ENCODE peak calls at places on chromosome 14, in four cellular contexts. O, X, Y and Q are unnamed samples.

GRCh38 chr14:51546603-51547258 is 105.0 kb upstream of the FRMD6 start:
- DNase-seq in O (no peak), X (no peak), Y (no peak), Q (no peak)

GRCh38 chr14:104917992-104918391 is 6.7 kb upstream of the PLD4 start:
- DNase-seq in O (no peak), X (no peak), Y (no peak), Q (no peak)

GRCh38 chr14:89681086-89682018 is 264.3 kb upstream of the FOXN3 start:
- DNase-seq in O (no peak), X (peak), Y (no peak), Q (no peak)

GRCh38 chr14:104119119-104119699 is 19.2 kb upstream of the KIF26A start:
- DNase-seq in O (no peak), X (no peak), Y (no peak), Q (no peak)

GRCh38 chr14:73888971-73889370 is 2.3 kb downstream of the ZNF410 start:
- DNase-seq in O (no peak), X (no peak), Y (no peak), Q (no peak)

GRCh38 chr14:28783593-28784143 is 17.1 kb downstream of the FOXG1 start:
- DNase-seq in O (no peak), X (no peak), Y (no peak), Q (no peak)

GRCh38 chr14:27730204-27730603 is 1036.4 kb upstream of the FOXG1 start:
- DNase-seq in O (no peak), X (no peak), Y (no peak), Q (no peak)

GRCh38 chr14:29810657-29811056 is 117.0 kb downstream of the PRKD1 start:
- DNase-seq in O (no peak), X (no peak), Y (no peak), Q (no peak)

GRCh38 chr14:21071225-21072041 is 1.3 kb downstream of the ARHGEF40 start:
- DNase-seq in O (peak), X (peak), Y (peak), Q (peak)

GRCh38 chr14:102829106-102829505 is 51.9 kb downstream of the TRAF3 start:
- DNase-seq in O (no peak), X (no peak), Y (no peak), Q (no peak)

GRCh38 chr14:65331652-65332051 is 80.9 kb upstream of the FUT8 start:
- DNase-seq in O (no peak), X (no peak), Y (no peak), Q (no peak)

GRCh38 chr14:38948171-38948570 is 154.9 kb downstream of the SEC23A start:
- DNase-seq in O (no peak), X (no peak), Y (no peak), Q (no peak)

GRCh38 chr14:89621791-89622638 is 205.0 kb upstream of the FOXN3 start:
- DNase-seq in O (no peak), X (no peak), Y (no peak), Q (no peak)

GRCh38 chr14:65164068-65164824 is 61.9 kb upstream of the MAX start:
- DNase-seq in O (no peak), X (peak), Y (peak), Q (no peak)

GRCh38 chr14:20421267-20421666 is 8.0 kb upstream of the TEP1 start:
- DNase-seq in O (no peak), X (no peak), Y (no peak), Q (no peak)

GRCh38 chr14:24365600-24366374 is 2.2 kb upstream of the NFATC4 start:
- DNase-seq in O (peak), X (peak), Y (peak), Q (peak)

GRCh38 chr14:69171569-69171968 is 18.6 kb upstream of the DCAF5 start:
- DNase-seq in O (no peak), X (no peak), Y (no peak), Q (no peak)

GRCh38 chr14:103552011-103552797 is 10.3 kb downstream of the BAG5 start:
- DNase-seq in O (peak), X (no peak), Y (peak), Q (peak)

GRCh38 chr14:89364316-89364715 is 52.7 kb downstream of the FOXN3 start:
- DNase-seq in O (no peak), X (no peak), Y (no peak), Q (no peak)

GRCh38 chr14:32677381-32677780 is 261.3 kb upstream of the NPAS3 start:
- DNase-seq in O (no peak), X (no peak), Y (no peak), Q (no peak)

GRCh38 chr14:88490168-88490567 is 64.6 kb downstream of the PTPN21 start:
- DNase-seq in O (no peak), X (no peak), Y (no peak), Q (no peak)

GRCh38 chr14:72024043-72024407 is 91.8 kb downstream of the RGS6 start:
- DNase-seq in O (no peak), X (peak), Y (no peak), Q (no peak)

GRCh38 chr14:104294628-104294982 is 156.2 kb downstream of the KIF26A start:
- DNase-seq in O (no peak), X (no peak), Y (no peak), Q (no peak)

GRCh38 chr14:89121961-89122675 is 294.9 kb downstream of the FOXN3 start:
- DNase-seq in O (no peak), X (no peak), Y (no peak), Q (no peak)

GRCh38 chr14:105748204-105748578 is 221.8 kb downstream of the TMEM121 start:
- DNase-seq in O (no peak), X (no peak), Y (no peak), Q (no peak)

GRCh38 chr14:90496379-90496778 is 99.5 kb downstream of the CALM1 start:
- DNase-seq in O (no peak), X (no peak), Y (no peak), Q (no peak)

GRCh38 chr14:92009604-92010003 is 30.3 kb downstream of the TRIP11 start:
- DNase-seq in O (no peak), X (no peak), Y (no peak), Q (no peak)

GRCh38 chr14:64673748-64674147 is 30.5 kb upstream of the PLEKHG3 start:
- DNase-seq in O (no peak), X (peak), Y (peak), Q (no peak)

GRCh38 chr14:36373982-36374673 is 53.7 kb upstream of the MBIP start:
- DNase-seq in O (peak), X (peak), Y (peak), Q (peak)

GRCh38 chr14:69959136-69959535 is 79.9 kb downstream of the SMOC1 start:
- DNase-seq in O (no peak), X (no peak), Y (no peak), Q (no peak)

GRCh38 chr14:92693998-92694780 is 54.2 kb downstream of the LGMN start:
- DNase-seq in O (no peak), X (no peak), Y (peak), Q (no peak)

GRCh38 chr14:101882141-101882935 is 82.0 kb upstream of the DYNC1H1 start:
- DNase-seq in O (no peak), X (no peak), Y (no peak), Q (no peak)

GRCh38 chr14:30295980-30296379 is 263.0 kb upstream of the G2E3 start:
- DNase-seq in O (no peak), X (no peak), Y (no peak), Q (no peak)

GRCh38 chr14:35352274-35353233 is 52.0 kb downstream of the NFKBIA start:
- DNase-seq in O (no peak), X (no peak), Y (no peak), Q (no peak)

GRCh38 chr14:34461334-34462131 is 507 bp downstream of the SPTSSA start:
- DNase-seq in O (peak), X (peak), Y (peak), Q (no peak)

GRCh38 chr14:65224799-65225198 is 122.5 kb upstream of the MAX start:
- DNase-seq in O (no peak), X (peak), Y (no peak), Q (no peak)

GRCh38 chr14:85420707-85421106 is 109.2 kb upstream of the FLRT2 start:
- DNase-seq in O (no peak), X (no peak), Y (no peak), Q (no peak)
- TF ChIP-seq CTCF in O (no peak), X (no peak), Y (no peak), Q (no peak)

DNA sequence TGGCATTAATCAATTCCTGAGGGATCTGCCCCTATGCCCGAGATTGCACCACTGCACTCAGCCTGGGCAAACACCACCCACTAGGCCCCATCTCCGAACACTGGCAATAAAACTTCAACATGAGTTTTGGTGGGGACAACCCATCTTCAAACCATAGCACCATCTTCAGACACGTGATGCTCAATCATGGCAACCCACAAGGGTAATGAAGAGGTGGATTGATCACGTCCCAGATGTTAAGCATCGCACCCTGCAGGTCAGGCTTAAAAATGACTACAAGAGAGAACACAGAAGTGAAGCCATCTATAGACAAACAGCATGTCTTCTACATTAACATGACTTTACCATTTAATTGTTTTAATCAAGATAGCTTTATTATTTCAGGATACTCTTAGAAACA is 42.8 kb upstream of the DDHD1 start:
- DNase-seq in O (no peak), X (no peak), Y (no peak), Q (no peak)
- TF ChIP-seq CTCF in O (no peak), X (no peak), Y (no peak), Q (no peak)

DNA sequence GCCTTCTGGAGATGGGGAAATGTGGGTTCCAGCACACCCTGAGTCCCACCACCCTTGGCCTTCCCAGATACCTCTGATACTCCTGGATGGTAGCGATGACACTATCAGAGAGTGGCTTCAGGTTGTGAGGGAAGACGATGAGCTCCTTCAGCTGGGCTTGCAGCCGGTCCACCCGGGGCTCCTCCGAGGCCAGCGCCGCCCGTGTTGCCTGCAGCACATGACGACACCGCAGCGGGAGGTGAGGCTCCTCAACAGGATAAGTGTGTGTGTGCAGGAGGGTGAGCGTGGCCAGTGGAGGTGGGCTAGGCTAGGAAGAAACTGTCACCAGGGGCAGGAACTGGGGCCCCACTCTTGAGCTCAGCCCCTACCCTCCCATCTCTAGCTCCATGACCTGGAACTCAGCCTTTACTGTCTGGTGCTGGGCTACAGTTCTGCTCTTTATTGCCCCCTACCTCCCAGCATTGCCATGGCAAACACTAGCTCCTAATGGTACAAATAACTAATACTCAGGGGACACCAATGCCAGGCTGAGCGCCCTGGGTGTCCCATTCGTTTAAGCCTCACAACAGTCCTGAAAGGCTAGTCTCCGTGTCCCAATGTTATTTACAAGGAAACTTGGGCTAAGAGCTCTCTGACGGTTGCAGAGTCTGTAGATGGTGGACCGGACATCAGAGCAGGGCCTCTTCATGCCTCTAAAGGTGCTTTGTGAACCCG is 64.1 kb downstream of the SYNE3 start:
- DNase-seq in O (no peak), X (peak), Y (no peak), Q (no peak)
- TF ChIP-seq CTCF in O (peak), X (peak), Y (peak), Q (no peak)

DNA sequence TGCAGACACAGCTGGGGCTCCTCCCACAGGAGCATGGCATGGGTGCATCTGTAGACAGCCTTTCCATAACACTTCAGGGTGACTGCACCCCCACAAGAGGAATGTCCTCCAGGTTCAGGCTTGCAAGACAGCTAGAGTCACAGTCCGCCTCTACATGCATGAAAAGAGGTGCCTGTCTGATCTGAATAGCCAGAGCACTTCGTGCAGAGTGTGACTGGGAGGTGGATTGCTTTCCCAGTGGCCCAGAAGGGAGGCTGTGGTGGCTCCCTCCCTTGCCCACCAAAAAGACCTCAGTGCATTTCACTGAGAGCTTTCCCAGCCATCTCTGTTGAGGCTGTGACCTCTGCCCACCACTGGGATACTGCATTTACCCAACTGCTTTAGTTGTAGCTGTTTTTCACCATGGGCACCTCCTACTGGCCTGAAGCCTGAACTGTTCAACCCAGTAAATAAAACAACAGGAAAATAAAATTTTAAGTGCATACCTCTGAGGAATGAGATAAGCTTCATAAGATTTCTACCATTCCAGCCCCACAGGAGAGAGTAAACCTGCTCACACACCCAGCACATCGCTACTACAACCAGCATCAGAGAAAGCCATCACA is 14.1 kb downstream of the CEP128 start:
- DNase-seq in O (no peak), X (no peak), Y (no peak), Q (no peak)
- TF ChIP-seq CTCF in O (no peak), X (no peak), Y (no peak), Q (no peak)

GRCh38 chr14:81164167-81164774 is 56.5 kb downstream of the GTF2A1 start:
- DNase-seq in O (peak), X (peak), Y (peak), Q (no peak)
- TF ChIP-seq CTCF in O (peak), X (peak), Y (peak), Q (no peak)

GRCh38 chr14:55136241-55136640 is 7.2 kb downstream of the LGALS3 start:
- DNase-seq in O (no peak), X (no peak), Y (no peak), Q (no peak)

GRCh38 chr14:55136868-55137785 is 8.1 kb downstream of the LGALS3 start:
- DNase-seq in O (peak), X (no peak), Y (no peak), Q (peak)

GRCh38 chr14:55139696-55140509 is 10.9 kb downstream of the LGALS3 start:
- DNase-seq in O (no peak), X (no peak), Y (no peak), Q (no peak)

GRCh38 chr14:55139152-55139551 is 10.1 kb downstream of the LGALS3 start:
- DNase-seq in O (no peak), X (no peak), Y (no peak), Q (no peak)

GRCh38 chr14:55138091-55138490 is 9.0 kb downstream of the LGALS3 start:
- DNase-seq in O (no peak), X (peak), Y (no peak), Q (no peak)
- TF ChIP-seq CTCF in O (no peak), X (no peak), Y (no peak), Q (no peak)